ENCODE peak calls at places on chromosomes 3 and 15, in five cellular contexts. A, B, O, X and Z are unnamed samples.

GRCh38 chr3:141746962-141747361 is 8.9 kb downstream of the RNF7 start:
- DNase-seq in O (no peak), B (no peak), X (no peak), A (no peak), Z (no peak)

GRCh38 chr3:24495334-24495994 is 814 bp upstream of the THRB start:
- DNase-seq in B (peak), X (peak), A (peak), O (no peak), Z (no peak)

GRCh38 chr3:34377961-34378360 is 579.5 kb downstream of the PDCD6IP start:
- DNase-seq in A (no peak), X (no peak), B (no peak), O (no peak), Z (no peak)

GRCh38 chr3:115476472-115476871 is 146.8 kb upstream of the GAP43 start:
- DNase-seq in B (no peak), X (no peak), A (no peak), O (no peak), Z (no peak)

GRCh38 chr3:135917076-135917475 is 48.5 kb upstream of the PPP2R3A start:
- DNase-seq in X (no peak), A (no peak), O (no peak), B (no peak), Z (no peak)

GRCh38 chr3:150165396-150166094 is 194.8 kb upstream of the PFN2 start:
- DNase-seq in A (no peak), B (no peak), X (no peak), O (no peak), Z (no peak)

GRCh38 chr3:160812304-160812703 is 56.3 kb downstream of the PPM1L start:
- DNase-seq in X (no peak), O (no peak), A (no peak), B (no peak), Z (no peak)

GRCh38 chr15:50140097-50140496 is 21.1 kb upstream of the ATP8B4 start:
- DNase-seq in B (no peak), X (no peak), O (no peak), A (no peak), Z (no peak)

GRCh38 chr3:50525987-50526386 is 22.6 kb upstream of the CACNA2D2 start:
- DNase-seq in A (peak), X (no peak), B (peak), O (peak), Z (no peak)

GRCh38 chr3:183006396-183007002 is 26.2 kb upstream of the DCUN1D1 start:
- DNase-seq in O (no peak), B (no peak), X (no peak), A (no peak), Z (no peak)

GRCh38 chr3:96209703-96210102 is 604.7 kb upstream of the EPHA6 start:
- DNase-seq in B (no peak), X (no peak), O (no peak), A (no peak), Z (no peak)

GRCh38 chr15:67178569-67179210 is 75.8 kb downstream of the AAGAB start:
- DNase-seq in B (peak), X (no peak), O (peak), A (no peak), Z (no peak)

GRCh38 chr3:36777424-36778218 is 13.3 kb upstream of the DCLK3 start:
- DNase-seq in A (no peak), B (no peak), X (no peak), O (no peak), Z (no peak)

GRCh38 chr3:130692455-130692854 is 54.2 kb downstream of the PIK3R4 start:
- DNase-seq in X (no peak), B (no peak), O (no peak), A (no peak), Z (no peak)

GRCh38 chr3:38345879-38346583 is 554 bp upstream of the XYLB start:
- DNase-seq in B (no peak), A (no peak), O (no peak), X (no peak), Z (no peak)

GRCh38 chr15:65804252-65804931 is 12.3 kb upstream of the DENND4A start:
- DNase-seq in X (no peak), B (no peak), O (peak), A (no peak), Z (no peak)

GRCh38 chr15:34318277-34319079 is 19.1 kb downstream of the SLC12A6 start:
- DNase-seq in A (no peak), B (peak), X (peak), O (peak), Z (no peak)

GRCh38 chr3:106323586-106323985 is 454.8 kb upstream of the CBLB start:
- DNase-seq in X (no peak), O (no peak), A (no peak), B (no peak), Z (no peak)

GRCh38 chr3:24060055-24060454 is 115.0 kb downstream of the NR1D2 start:
- DNase-seq in A (no peak), B (peak), X (no peak), O (peak), Z (no peak)

GRCh38 chr3:149563114-149563513 is 88.6 kb downstream of the TM4SF4 start:
- DNase-seq in A (no peak), B (no peak), X (no peak), O (no peak), Z (no peak)

GRCh38 chr15:59522988-59523461 is 85.0 kb downstream of the FAM81A start:
- DNase-seq in X (no peak), A (no peak), O (no peak), B (no peak), Z (peak)

GRCh38 chr3:29577250-29577649 is 296.4 kb downstream of the RBMS3 start:
- DNase-seq in X (no peak), A (no peak), B (no peak), O (no peak), Z (no peak)

GRCh38 chr15:61383421-61383820 is 154.3 kb upstream of the RORA start:
- DNase-seq in X (no peak), B (no peak), O (peak), A (no peak), Z (no peak)

GRCh38 chr15:74833376-74834107 is 7.1 kb downstream of the CPLX3 start:
- DNase-seq in B (no peak), O (no peak), A (no peak), X (peak), Z (no peak)

GRCh38 chr3:177787279-177788041 is 590.2 kb upstream of the TBL1XR1 start:
- DNase-seq in B (no peak), X (no peak), A (no peak), O (no peak), Z (no peak)

GRCh38 chr15:28996953-28997352 is 111.2 kb downstream of the APBA2 start:
- DNase-seq in B (no peak), X (no peak), O (no peak), A (no peak), Z (no peak)

GRCh38 chr3:126026277-126026751 is 57.3 kb downstream of the ROPN1B start:
- DNase-seq in X (no peak), A (no peak), B (no peak), O (no peak), Z (peak)

GRCh38 chr15:66935121-66935520 is 130.3 kb upstream of the SMAD3 start:
- DNase-seq in A (no peak), B (no peak), X (no peak), O (no peak), Z (no peak)

GRCh38 chr15:52331490-52332240 is 36.1 kb upstream of the MYO5C start:
- DNase-seq in B (peak), O (peak), A (no peak), X (no peak), Z (no peak)

GRCh38 chr3:196645091-196645490 is 5.6 kb downstream of the NRROS start:
- DNase-seq in O (no peak), X (no peak), B (no peak), A (no peak), Z (no peak)

GRCh38 chr15:84734794-84735479 is 13.5 kb upstream of the ZNF592 start:
- DNase-seq in X (no peak), A (peak), O (peak), B (peak), Z (no peak)

GRCh38 chr3:154932633-154933032 is 147.5 kb upstream of the MME start:
- DNase-seq in X (no peak), O (no peak), B (no peak), A (no peak), Z (no peak)

GRCh38 chr3:172680684-172681083 is 30.2 kb downstream of the NCEH1 start:
- DNase-seq in B (no peak), O (peak), X (no peak), A (no peak), Z (no peak)

GRCh38 chr3:47010050-47010712 is 30.7 kb downstream of the NBEAL2 start:
- DNase-seq in X (no peak), B (no peak), O (no peak), A (no peak), Z (peak)

GRCh38 chr3:58487140-58487886 is 4.6 kb upstream of the KCTD6 start:
- DNase-seq in X (no peak), O (peak), A (no peak), B (no peak), Z (no peak)

GRCh38 chr3:172107403-172107802 is 68.0 kb downstream of the FNDC3B start:
- DNase-seq in A (no peak), B (no peak), X (no peak), O (no peak), Z (no peak)

GRCh38 chr15:48965972-48966371 is 2.3 kb upstream of the SHC4 start:
- DNase-seq in A (no peak), X (no peak), O (peak), B (no peak), Z (no peak)

GRCh38 chr3:153232737-153233330 is 70.8 kb downstream of the RAP2B start:
- DNase-seq in O (peak), A (no peak), X (no peak), B (no peak), Z (no peak)

GRCh38 chr3:175304437-175304836 is 445.3 kb downstream of the NAALADL2 start:
- DNase-seq in B (no peak), A (no peak), X (peak), O (no peak), Z (no peak)

GRCh38 chr15:39549912-39550311 is 31.0 kb upstream of the THBS1 start:
- DNase-seq in O (peak), B (no peak), X (no peak), A (no peak), Z (no peak)

GRCh38 chr3:129343643-129344360 is 65.1 kb downstream of the HMCES start:
- DNase-seq in B (peak), O (peak), X (peak), A (peak), Z (no peak)
- TF ChIP-seq CTCF in B (peak), O (peak), X (peak), A (peak), Z (peak)

GRCh38 chr15:91522609-91523332 is 330.7 kb upstream of the SLCO3A1 start:
- DNase-seq in O (no peak), B (no peak), X (no peak), A (no peak), Z (no peak)
- TF ChIP-seq CTCF in O (peak), B (no peak), X (no peak), A (peak), Z (peak)

GRCh38 chr15:70121656-70122297 is 24.1 kb upstream of the TLE3 start:
- DNase-seq in X (no peak), B (no peak), A (no peak), O (peak), Z (no peak)
- TF ChIP-seq CTCF in X (no peak), B (no peak), A (no peak), O (peak), Z (no peak)

GRCh38 chr3:52374173-52374572 is 58.1 kb downstream of the DNAH1 start:
- DNase-seq in A (no peak), B (no peak), O (no peak), X (no peak), Z (no peak)
- TF ChIP-seq CTCF in A (no peak), B (no peak), O (peak), X (no peak), Z (no peak)

GRCh38 chr15:24835301-24835700 is 119.5 kb upstream of the SNRPN start:
- DNase-seq in X (no peak), B (no peak), A (no peak), O (no peak), Z (no peak)
- TF ChIP-seq CTCF in X (no peak), B (no peak), A (no peak), O (no peak), Z (no peak)

DNA sequence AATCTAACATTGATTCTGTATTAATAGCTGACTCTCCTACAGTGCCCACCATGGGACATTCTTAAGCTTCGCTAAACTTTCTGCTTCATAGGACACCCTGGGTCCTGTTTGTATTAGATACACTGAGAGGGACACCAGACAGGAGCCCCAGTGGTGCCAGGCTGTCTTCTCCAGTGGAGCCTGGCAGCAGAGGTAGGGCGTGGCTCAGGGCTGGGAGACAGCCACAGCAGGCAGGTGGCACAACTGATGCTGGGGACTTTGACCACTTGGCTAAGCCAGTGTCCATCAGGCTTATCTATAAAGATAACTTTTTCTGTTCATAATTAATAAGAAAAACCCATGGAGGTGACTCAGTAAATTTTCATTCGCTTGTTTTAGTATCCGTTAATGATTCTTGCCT is 21.8 kb downstream of the NIPA1 start:
- DNase-seq in B (no peak), A (no peak), X (no peak), O (no peak), Z (no peak)
- TF ChIP-seq CTCF in B (no peak), A (no peak), X (no peak), O (no peak), Z (no peak)

GRCh38 chr3:185585523-185585861 is 603 bp upstream of the SENP2 start:
- DNase-seq in A (no peak), X (no peak), O (no peak), B (no peak), Z (no peak)

GRCh38 chr3:185586644-185586964 is 509 bp downstream of the SENP2 start:
- DNase-seq in X (no peak), B (no peak), O (no peak), A (no peak), Z (no peak)

GRCh38 chr3:185583925-185584324 is 2.2 kb upstream of the SENP2 start:
- DNase-seq in A (no peak), O (no peak), B (no peak), X (no peak), Z (no peak)

GRCh38 chr3:185584681-185585080 is 1.4 kb upstream of the SENP2 start:
- DNase-seq in O (no peak), X (no peak), B (no peak), A (no peak), Z (no peak)

GRCh38 chr3:185585862-185586643 is at the start of gene SENP2:
- DNase-seq in B (peak), O (peak), X (peak), A (peak), Z (peak)
- TF ChIP-seq CTCF in B (no peak), O (no peak), X (no peak), A (no peak), Z (no peak)

GRCh38 chr3:132721479-132722164 is 587 bp downstream of the NPHP3 start:
- DNase-seq in O (peak), B (peak), A (peak), X (peak), Z (no peak)
- TF ChIP-seq CTCF in O (peak), B (peak), A (peak), X (peak), Z (peak)

GRCh38 chr3:42755681-42756578 is 17.1 kb downstream of the CCDC13 start:
- DNase-seq in X (no peak), A (no peak), O (peak), B (peak), Z (no peak)
- TF ChIP-seq CTCF in X (no peak), A (peak), O (peak), B (peak), Z (peak)

GRCh38 chr3:9809239-9809614 is 835 bp upstream of the TTLL3 start:
- DNase-seq in A (no peak), O (no peak), B (no peak), X (no peak), Z (no peak)

GRCh38 chr3:9807981-9808344 is 2.1 kb upstream of the TTLL3 start:
- DNase-seq in X (no peak), O (no peak), B (no peak), A (no peak), Z (no peak)

GRCh38 chr3:9809615-9810356 is at the start of gene TTLL3:
- DNase-seq in O (peak), A (peak), X (peak), B (peak), Z (peak)

GRCh38 chr3:9806688-9807589 is 3.1 kb upstream of the TTLL3 start:
- DNase-seq in O (no peak), A (no peak), X (no peak), B (no peak), Z (no peak)

DNA sequence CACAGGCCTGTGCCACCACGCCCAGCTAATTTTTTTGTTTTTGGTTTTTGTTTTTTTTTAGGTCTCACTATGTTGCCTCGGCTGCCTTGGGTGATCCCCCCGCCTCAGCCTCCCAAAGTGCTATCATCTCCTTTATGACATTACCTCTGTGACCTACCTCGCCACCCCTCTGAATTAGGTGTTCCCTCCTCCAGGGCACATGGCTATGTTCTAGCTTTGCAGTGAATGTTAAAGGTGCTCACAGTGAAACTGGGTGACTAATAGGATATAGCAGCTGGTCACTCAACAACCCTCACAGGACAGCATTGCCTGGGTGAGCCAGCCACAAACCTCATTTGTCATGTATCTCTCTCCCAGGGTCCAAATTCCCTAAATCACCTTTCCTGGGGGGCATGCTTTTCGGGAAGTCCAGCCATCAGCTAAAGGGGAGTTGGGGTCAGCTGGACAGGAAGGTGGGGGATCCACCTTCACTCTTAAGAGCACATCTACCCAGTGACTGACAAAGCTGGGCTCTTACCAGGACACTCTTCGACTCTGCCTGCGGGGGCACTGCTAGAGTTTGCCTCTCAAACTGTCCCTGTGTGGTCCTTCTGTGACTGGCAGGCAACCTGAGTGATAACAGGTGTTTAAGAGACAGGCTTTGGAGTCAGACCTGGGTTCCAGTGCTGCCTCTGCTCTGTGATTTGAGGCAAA is 1.6 kb upstream of the TTLL3 start:
- DNase-seq in B (peak), O (peak), X (peak), A (no peak), Z (no peak)
- TF ChIP-seq CTCF in B (no peak), O (peak), X (peak), A (peak), Z (peak)